ENCODE peak calls at places on chromosomes 11 and 22, in four cellular contexts. H, K, O and S are unnamed samples.
A peak's percentile ranks its signal among the peaks of the same experiment; 100 is the strongest.

GRCh38 chr11:72724851-72725730 is 27.1 kb downstream of the ARAP1 start:
- DNase-seq in H (peak; percentile 92), K (peak; percentile 78), O (peak; percentile 84), S (peak; percentile 79)

GRCh38 chr11:2577071-2578005 is 122.5 kb downstream of the KCNQ1OT1 start:
- DNase-seq in H (no peak), K (no peak), O (no peak), S (no peak)

GRCh38 chr11:70169632-70170031 is 33.5 kb upstream of the FADD start:
- DNase-seq in H (no peak), K (no peak), O (no peak), S (no peak)

GRCh38 chr22:48744283-48744641 is 1083.4 kb downstream of the BRD1 start:
- DNase-seq in H (no peak), K (no peak), O (no peak), S (no peak)

GRCh38 chr11:11537372-11537771 is 84.4 kb downstream of the GALNT18 start:
- DNase-seq in H (no peak), K (no peak), O (no peak), S (no peak)

GRCh38 chr11:18243783-18244362 is 4.6 kb downstream of the SAA2 start:
- DNase-seq in H (peak; percentile 88), K (peak; percentile 79), O (peak; percentile 72), S (peak; percentile 75)

GRCh38 chr11:48087974-48088681 is 107.8 kb downstream of the PTPRJ start:
- DNase-seq in H (no peak), K (no peak), O (no peak), S (no peak)

GRCh38 chr11:86577663-86578636 is 94.5 kb downstream of the ME3 start:
- DNase-seq in H (peak; percentile 90), K (peak; percentile 93), O (peak; percentile 91), S (peak; percentile 76)

GRCh38 chr11:61587951-61588695 is 7.2 kb upstream of the SYT7 start:
- DNase-seq in H (no peak), K (peak; percentile 63), O (no peak), S (no peak)

GRCh38 chr22:46293591-46294260 is 2.9 kb upstream of the GTSE1 start:
- DNase-seq in H (peak; percentile 76), K (peak; percentile 83), O (peak; percentile 53), S (peak; percentile 78)

GRCh38 chr11:55172734-55173415 is 89.1 kb upstream of the TRIM48 start:
- DNase-seq in H (no peak), K (no peak), O (no peak), S (no peak)

GRCh38 chr11:30244255-30244654 is 13.4 kb downstream of the FSHB start:
- DNase-seq in H (peak; percentile 37), K (peak; percentile 48), O (peak; percentile 58), S (peak; percentile 2)

GRCh38 chr11:115503083-115503885 is 931 bp downstream of the CADM1 start:
- DNase-seq in H (peak; percentile 15), K (peak; percentile 51), O (peak; percentile 71), S (peak; percentile 39)

GRCh38 chr22:39277135-39277607 is 32.4 kb upstream of the PDGFB start:
- DNase-seq in H (peak; percentile 82), K (peak; percentile 68), O (peak; percentile 92), S (peak; percentile 69)

GRCh38 chr11:33984682-33985389 is 66.7 kb upstream of the CAPRIN1 start:
- DNase-seq in H (peak; percentile 10), K (peak; percentile 36), O (no peak), S (no peak)

GRCh38 chr11:64887757-64888405 is 9.5 kb upstream of the EHD1 start:
- DNase-seq in H (peak; percentile 64), K (peak; percentile 76), O (no peak), S (peak; percentile 45)
- H3K4me3 ChIP-seq in H (peak overlapping the region; percentile 43), K (peak overlapping the region; percentile 64), O (no peak overlapping the region), S (peak overlapping the region; percentile 30)

GRCh38 chr11:63763506-63764200 is 4.9 kb downstream of the ZFTA start:
- DNase-seq in H (no peak), K (no peak), O (no peak), S (no peak)

GRCh38 chr11:63764712-63765631 is 3.6 kb downstream of the ZFTA start:
- DNase-seq in H (peak; percentile 20), K (no peak), O (no peak), S (no peak)

GRCh38 chr11:63765688-63766241 is 2.8 kb downstream of the ZFTA start:
- DNase-seq in H (no peak), K (no peak), O (no peak), S (no peak)

GRCh38 chr11:63762662-63763505 is 5.7 kb downstream of the ZFTA start:
- DNase-seq in H (no peak), K (no peak), O (no peak), S (no peak)

GRCh38 chr11:63764201-63764711 is 4.3 kb downstream of the ZFTA start:
- DNase-seq in H (no peak), K (no peak), O (no peak), S (no peak)
- H3K4me3 ChIP-seq in H (no peak overlapping the region), K (no peak overlapping the region), O (no peak overlapping the region), S (no peak overlapping the region)

GRCh38 chr22:31244044-31244942 is 32.2 kb downstream of the LIMK2 start:
- DNase-seq in H (peak; percentile 93), K (peak; percentile 97), O (peak; percentile 80), S (peak; percentile 83)

GRCh38 chr22:31241936-31242335 is 29.8 kb downstream of the LIMK2 start:
- DNase-seq in H (peak; percentile 47), K (peak; percentile 81), O (peak; percentile 90), S (peak; percentile 23)

GRCh38 chr22:31241200-31241599 is 29.1 kb downstream of the LIMK2 start:
- DNase-seq in H (peak; percentile 65), K (peak; percentile 52), O (peak; percentile 26), S (no peak)

GRCh38 chr22:31244943-31245451 is 32.9 kb downstream of the LIMK2 start:
- DNase-seq in H (no peak), K (no peak), O (no peak), S (no peak)

DNA sequence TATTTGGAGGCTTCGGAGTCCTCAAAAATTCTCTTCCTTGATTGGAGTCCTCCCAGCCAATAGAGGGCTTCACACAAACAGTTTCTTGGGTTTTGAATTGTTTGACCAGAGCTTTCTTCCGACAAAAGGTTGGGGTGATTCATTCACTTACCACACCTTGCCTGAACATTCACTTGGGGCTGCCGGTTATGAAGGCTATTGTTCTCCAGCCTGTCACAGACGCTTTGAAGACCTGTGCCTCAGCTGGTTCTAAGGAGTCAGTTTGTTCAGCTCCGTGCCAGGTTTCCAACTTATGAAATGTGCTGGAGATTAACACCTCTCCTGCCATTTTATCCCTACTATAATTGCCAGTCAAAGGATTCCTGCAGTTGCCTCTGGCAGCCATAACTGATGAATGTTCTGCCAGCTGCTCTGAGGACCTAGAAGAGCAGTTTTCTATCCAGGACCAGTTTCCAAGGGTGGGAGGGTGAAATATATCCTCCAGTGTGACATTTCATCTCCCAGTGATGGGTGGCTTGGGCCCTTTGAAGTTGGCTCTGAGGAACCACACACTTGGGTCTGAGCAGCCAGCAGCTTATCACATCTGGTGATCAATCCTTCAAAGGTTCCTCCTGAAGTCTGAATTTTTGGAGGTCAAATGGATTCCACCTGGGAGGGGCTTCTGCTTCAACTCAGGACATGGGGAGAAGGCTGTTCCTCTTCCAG is 31.4 kb downstream of the LIMK2 start:
- DNase-seq in H (no peak), K (peak; percentile 40), O (no peak), S (peak; percentile 49)
- H3K4me3 ChIP-seq in H (no peak overlapping the region), K (peak overlapping the region; percentile 28), O (no peak overlapping the region), S (peak overlapping the region; percentile 4)

GRCh38 chr11:135037828-135038227 is 625.8 kb upstream of the B3GAT1 start:
- DNase-seq in H (no peak), K (no peak), O (no peak), S (no peak)
- H3K4me3 ChIP-seq in H (no peak overlapping the region), K (no peak overlapping the region), O (no peak overlapping the region), S (no peak overlapping the region)

DNA sequence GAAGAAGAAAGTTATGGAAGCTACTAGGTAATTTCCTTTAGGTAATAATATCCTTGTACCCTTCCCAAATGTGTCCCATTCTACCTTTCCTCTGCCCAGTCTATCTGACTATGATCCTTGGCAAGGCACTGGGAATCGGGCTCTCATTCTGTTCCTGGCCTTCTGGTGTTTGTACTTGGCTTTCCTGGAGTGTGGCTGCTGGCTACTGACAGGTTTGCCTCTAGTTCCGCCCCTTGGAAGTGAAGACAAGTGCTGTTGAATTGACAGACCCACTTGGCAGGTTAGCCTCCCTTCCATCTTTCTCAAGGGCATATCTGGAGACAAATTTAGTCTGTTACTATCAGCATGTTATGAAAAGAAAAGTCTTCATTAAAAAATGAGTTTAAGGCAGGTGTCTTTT is 287.2 kb upstream of the PDGFD start:
- DNase-seq in H (no peak), K (no peak), O (no peak), S (no peak)
- H3K4me3 ChIP-seq in H (no peak overlapping the region), K (no peak overlapping the region), O (no peak overlapping the region), S (no peak overlapping the region)